ENCODE peak calls at places on chromosomes 12 and 14, in five cellular contexts. R, F, M, Z and E are unnamed samples.
A peak's percentile ranks its signal among the peaks of the same experiment; 100 is the strongest.

GRCh38 chr12:43676183-43676813 is 82.3 kb downstream of the PUS7L start:
- DNase-seq in R (peak; percentile 11), F (no peak), M (no peak), Z (peak; percentile 6), E (no peak)

GRCh38 chr14:90519262-90519920 is 122.6 kb downstream of the CALM1 start:
- DNase-seq in R (peak; percentile 49), F (no peak), M (no peak), Z (no peak), E (no peak)

GRCh38 chr12:124568431-124569374 is 1.3 kb upstream of the NCOR2 start:
- DNase-seq in R (peak; percentile 84), F (peak; percentile 86), M (peak; percentile 69), Z (peak; percentile 83), E (peak; percentile 84)

GRCh38 chr14:34059925-34060746 is 109.3 kb upstream of the EGLN3 start:
- DNase-seq in R (peak; percentile 73), F (peak; percentile 85), M (peak; percentile 87), Z (peak; percentile 79), E (peak; percentile 39)

GRCh38 chr12:64781374-64782029 is 22.3 kb upstream of the GNS start:
- DNase-seq in R (peak; percentile 82), F (peak; percentile 64), M (no peak), Z (no peak), E (no peak)

GRCh38 chr12:96327889-96328288 is 72.3 kb downstream of the CDK17 start:
- DNase-seq in R (no peak), F (no peak), M (no peak), Z (no peak), E (no peak)

GRCh38 chr14:88667555-88668273 is 104.9 kb downstream of the ZC3H14 start:
- DNase-seq in R (peak; percentile 60), F (peak; percentile 51), M (peak; percentile 49), Z (peak; percentile 75), E (peak; percentile 41)

GRCh38 chr12:16352481-16352880 is 5.0 kb downstream of the MGST1 start:
- DNase-seq in R (no peak), F (no peak), M (no peak), Z (peak; percentile 67), E (no peak)

GRCh38 chr12:27610380-27610779 is 85.9 kb upstream of the REP15 start:
- DNase-seq in R (no peak), F (no peak), M (no peak), Z (peak; percentile 41), E (no peak)

GRCh38 chr12:74836567-74836966 is 298.9 kb downstream of the ATXN7L3B start:
- DNase-seq in R (no peak), F (no peak), M (no peak), Z (no peak), E (no peak)

GRCh38 chr14:67240168-67240932 is 885 bp upstream of the PALS1 start:
- DNase-seq in R (peak; percentile 34), F (peak; percentile 86), M (peak; percentile 80), Z (peak; percentile 68), E (peak; percentile 11)

GRCh38 chr14:23364164-23364571 is 804 bp downstream of the EFS start:
- DNase-seq in R (no peak), F (no peak), M (no peak), Z (peak; percentile 36), E (no peak)

GRCh38 chr14:104881369-104881979 is 16.4 kb downstream of the CEP170B start:
- DNase-seq in R (peak; percentile 93), F (no peak), M (no peak), Z (no peak), E (no peak)

GRCh38 chr12:132804426-132804861 is 24.2 kb downstream of the GOLGA3 start:
- DNase-seq in R (no peak), F (no peak), M (peak; percentile 57), Z (no peak), E (no peak)